ENCODE peak calls at places on chromosomes 6 and 20, in five cellular contexts. O, I, B, T and X are unnamed samples.

GRCh38 chr6:25962368-25963127 is at the start of gene TRIM38:
- DNase-seq in O (peak; percentile 67), I (no peak), B (peak; percentile 85), T (peak; percentile 69), X (peak; percentile 89)

GRCh38 chr6:4010682-4011081 is 68.3 kb downstream of the FAM217A start:
- DNase-seq in O (no peak), I (no peak), B (no peak), T (no peak), X (no peak)

GRCh38 chr20:36845288-36845969 is 30.5 kb upstream of the TLDC2 start:
- DNase-seq in O (no peak), I (no peak), B (no peak), T (no peak), X (no peak)

GRCh38 chr6:116596815-116597214 is 19.5 kb upstream of the RSPH4A start:
- DNase-seq in O (peak; percentile 5), I (no peak), B (no peak), T (peak; percentile 19), X (peak; percentile 42)

GRCh38 chr6:148538251-148539190 is 195.9 kb downstream of the SASH1 start:
- DNase-seq in O (no peak), I (no peak), B (no peak), T (no peak), X (peak; percentile 73)

GRCh38 chr6:42911171-42912021 is 4.5 kb upstream of the PTCRA start:
- DNase-seq in O (no peak), I (peak; percentile 32), B (no peak), T (no peak), X (no peak)

GRCh38 chr6:24836116-24836515 is 37.4 kb upstream of the ARMH2 start:
- DNase-seq in O (no peak), I (no peak), B (no peak), T (no peak), X (no peak)

GRCh38 chr6:5379647-5380242 is 118.4 kb downstream of the FARS2 start:
- DNase-seq in O (peak; percentile 42), I (peak; percentile 32), B (peak; percentile 25), T (peak; percentile 21), X (peak; percentile 44)

GRCh38 chr20:49563015-49563980 is 4.6 kb downstream of the PTGIS start:
- DNase-seq in O (no peak), I (no peak), B (no peak), T (no peak), X (no peak)

GRCh38 chr20:24745617-24746350 is 203.3 kb upstream of the CST7 start:
- DNase-seq in O (no peak), I (no peak), B (no peak), T (no peak), X (no peak)

GRCh38 chr6:46242921-46243320 is 72.1 kb upstream of the ENPP5 start:
- DNase-seq in O (no peak), I (no peak), B (no peak), T (no peak), X (no peak)

GRCh38 chr20:64149809-64150560 is 14.3 kb upstream of the MYT1 start:
- DNase-seq in O (no peak), I (no peak), B (no peak), T (no peak), X (no peak)

GRCh38 chr6:160431231-160431630 is 83.1 kb downstream of the SLC22A3 start:
- DNase-seq in O (no peak), I (no peak), B (no peak), T (no peak), X (peak; percentile 85)

GRCh38 chr20:40205971-40206370 is 483.1 kb downstream of the MAFB start:
- DNase-seq in O (no peak), I (no peak), B (no peak), T (no peak), X (no peak)

GRCh38 chr20:40203032-40203431 is 486.0 kb downstream of the MAFB start:
- DNase-seq in O (no peak), I (no peak), B (no peak), T (no peak), X (no peak)

DNA sequence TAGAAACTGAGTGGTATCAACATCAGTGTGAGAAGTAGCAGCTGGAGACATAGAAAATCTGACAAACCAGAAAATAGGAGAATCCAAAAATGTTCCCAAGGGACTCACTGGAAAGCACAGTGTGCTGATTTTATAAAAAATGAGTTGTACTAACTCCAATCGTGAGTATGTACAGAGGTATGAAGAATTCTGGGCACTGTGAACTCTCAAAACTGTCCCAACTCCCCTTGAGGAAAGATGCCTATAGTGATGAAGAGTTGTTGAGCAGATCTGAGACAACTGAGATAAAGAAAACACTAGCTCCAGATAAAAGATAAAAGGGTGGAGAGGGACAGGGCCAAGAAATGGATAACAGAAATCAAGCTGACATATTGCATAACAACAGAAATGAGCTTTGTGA is 481.4 kb downstream of the MAFB start:
- DNase-seq in O (no peak), I (no peak), B (no peak), T (no peak), X (no peak)
- TF ChIP-seq RCOR1 in O (no peak), I (no peak), B (no peak), T (no peak), X (no peak)

DNA sequence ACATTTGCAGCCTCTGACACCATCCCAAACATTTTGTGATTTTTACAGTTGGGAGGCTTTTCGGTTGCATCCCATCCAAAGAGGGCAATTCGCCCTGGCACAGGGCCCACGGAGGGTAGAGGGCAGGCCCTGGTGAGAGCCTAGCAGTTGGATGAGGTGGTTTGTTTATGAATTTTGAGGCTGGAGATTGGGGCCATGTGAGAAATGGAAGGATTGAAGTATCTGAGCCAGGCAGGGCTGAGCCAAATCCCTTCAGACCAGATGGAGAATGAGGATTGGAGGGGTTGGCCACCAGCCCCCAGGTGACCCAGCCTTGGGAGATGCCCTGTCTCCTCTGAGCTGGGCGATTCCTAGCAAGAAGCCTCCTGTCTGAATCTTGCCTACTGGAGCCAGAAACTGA is 52.6 kb upstream of the CCDC167 start:
- DNase-seq in O (no peak), I (no peak), B (no peak), T (no peak), X (no peak)
- TF ChIP-seq RCOR1 in O (no peak), I (no peak), B (no peak), T (no peak), X (no peak)

GRCh38 chr6:34581561-34581920 is 25.4 kb upstream of the SPDEF start:
- DNase-seq in O (no peak), I (no peak), B (no peak), T (no peak), X (no peak)
- TF ChIP-seq RCOR1 in O (no peak), I (no peak), B (no peak), T (no peak), X (no peak)

DNA sequence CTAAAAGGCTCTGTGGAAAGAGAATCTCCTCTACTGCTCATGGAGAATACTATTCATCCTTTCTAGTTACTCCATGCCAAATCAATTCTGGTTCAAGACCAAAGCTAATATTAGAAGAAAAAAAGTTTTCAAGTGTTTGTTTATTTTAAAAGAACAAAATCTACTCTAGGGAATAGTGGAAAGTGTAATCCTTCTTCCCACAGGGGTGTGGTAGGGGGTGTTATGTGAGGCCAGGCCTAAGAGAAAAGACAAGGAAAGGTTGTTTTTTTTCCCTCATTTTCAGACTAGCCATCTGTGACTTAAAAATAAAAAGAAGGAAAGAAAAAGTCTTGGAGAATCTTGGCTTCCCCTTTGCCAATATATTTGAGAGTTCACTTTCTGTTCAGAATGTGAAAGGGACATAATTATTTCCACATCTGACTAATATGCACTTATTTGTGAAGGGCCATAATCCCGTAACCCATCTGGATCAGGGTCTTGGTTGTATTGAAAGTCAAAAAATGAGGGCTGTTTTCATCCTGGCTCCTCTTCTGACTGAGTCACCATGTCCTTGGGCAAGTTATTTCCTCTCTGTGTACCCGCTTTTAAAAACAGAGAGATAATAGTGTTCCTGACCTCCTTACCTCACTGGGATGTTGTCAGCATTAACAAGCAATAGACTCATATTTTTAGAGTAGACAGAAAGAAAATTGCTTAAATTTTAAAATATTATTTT is 233.8 kb downstream of the IBTK start:
- DNase-seq in O (no peak), I (no peak), B (no peak), T (no peak), X (peak; percentile 48)
- TF ChIP-seq RCOR1 in O (no peak), I (no peak), B (no peak), T (no peak), X (no peak)